ENCODE peak calls at places on chromosomes 16 and 17, in six cellular contexts. Y, P, S, N, R and G are unnamed samples.
A peak's percentile ranks its signal among the peaks of the same experiment; 100 is the strongest.

GRCh38 chr17:148757-149156 is 11.4 kb downstream of the SCGB1C2 start:
- DNase-seq in R (no peak), S (no peak), P (no peak), N (no peak), Y (no peak), G (no peak)

GRCh38 chr16:54493594-54493993 is 207.0 kb upstream of the IRX3 start:
- DNase-seq in S (no peak), R (no peak), N (no peak), P (no peak), Y (no peak), G (no peak)

GRCh38 chr16:87324411-87325275 is 7.5 kb upstream of the C16orf95 start:
- DNase-seq in P (peak; percentile 15), N (peak; percentile 55), S (no peak), R (peak; percentile 62), Y (no peak), G (no peak)

GRCh38 chr16:53064179-53064578 is 9.4 kb downstream of the CHD9 start:
- DNase-seq in P (no peak), S (no peak), Y (no peak), R (no peak), N (no peak), G (no peak)

GRCh38 chr17:43917348-43918025 is 10.2 kb upstream of the MPP2 start:
- DNase-seq in N (no peak), S (no peak), R (no peak), P (no peak), Y (no peak), G (peak; percentile 21)

GRCh38 chr17:13047016-13047415 is 29.2 kb upstream of the ELAC2 start:
- DNase-seq in Y (no peak), R (no peak), S (no peak), N (no peak), P (no peak), G (no peak)

GRCh38 chr17:57622886-57623433 is 122.1 kb downstream of the CCDC182 start:
- DNase-seq in S (no peak), P (no peak), R (peak; percentile 72), Y (peak; percentile 8), N (no peak), G (no peak)

GRCh38 chr16:22123759-22124490 is 31.6 kb downstream of the VWA3A start:
- DNase-seq in Y (no peak), S (no peak), N (no peak), P (no peak), R (no peak), G (no peak)

GRCh38 chr16:964696-965395 is 5.9 kb downstream of the LMF1 start:
- DNase-seq in N (no peak), R (no peak), S (peak; percentile 69), P (peak; percentile 57), Y (peak; percentile 56), G (peak; percentile 58)

GRCh38 chr17:48541574-48542113 is 3.3 kb downstream of the HOXB2 start:
- DNase-seq in R (no peak), S (no peak), P (peak; percentile 46), N (no peak), Y (no peak), G (no peak)

GRCh38 chr16:5073279-5073629 is 1.6 kb downstream of the ALG1 start:
- DNase-seq in R (no peak), Y (no peak), P (no peak), N (no peak), S (no peak), G (no peak)

GRCh38 chr17:48738803-48739526 is 10.4 kb upstream of the HOXB13 start:
- DNase-seq in R (no peak), S (no peak), Y (no peak), P (no peak), N (no peak), G (no peak)

GRCh38 chr16:11029948-11030347 is 85.6 kb downstream of the CLEC16A start:
- DNase-seq in Y (no peak), P (no peak), N (no peak), R (no peak), S (no peak), G (no peak)

GRCh38 chr17:77184474-77184873 is 43.7 kb downstream of the SEC14L1 start:
- DNase-seq in Y (no peak), S (no peak), N (no peak), P (no peak), R (no peak), G (no peak)

GRCh38 chr16:50229149-50229726 is 37.1 kb upstream of the ADCY7 start:
- DNase-seq in R (no peak), Y (no peak), P (no peak), N (no peak), S (no peak), G (no peak)

GRCh38 chr16:70158261-70158939 is 15.2 kb upstream of the CLEC18C start:
- DNase-seq in R (peak; percentile 11), Y (no peak), N (no peak), P (no peak), S (no peak), G (no peak)

GRCh38 chr16:84087461-84088151 is 29.1 kb downstream of the MBTPS1 start:
- DNase-seq in S (no peak), P (no peak), R (peak; percentile 39), N (no peak), Y (no peak), G (no peak)

GRCh38 chr17:58172369-58173071 is 5.7 kb downstream of the OR4D2 start:
- DNase-seq in P (no peak), R (peak; percentile 55), S (no peak), N (no peak), Y (no peak), G (no peak)

GRCh38 chr16:87330257-87330624 is 13.0 kb upstream of the C16orf95 start:
- DNase-seq in Y (no peak), S (no peak), P (no peak), N (no peak), R (no peak), G (no peak)

GRCh38 chr17:47674503-47674902 is 19.5 kb upstream of the TBKBP1 start:
- DNase-seq in Y (no peak), P (no peak), R (no peak), S (no peak), N (no peak), G (no peak)

GRCh38 chr17:44200478-44201155 is 933 bp upstream of the ATXN7L3 start:
- DNase-seq in R (no peak), N (no peak), S (no peak), Y (no peak), P (no peak), G (no peak)

GRCh38 chr17:45904886-45905285 is 10.5 kb downstream of the MAPT start:
- DNase-seq in R (no peak), P (no peak), Y (no peak), N (no peak), S (no peak), G (no peak)

GRCh38 chr17:13222931-13223330 is 205.1 kb upstream of the ELAC2 start:
- DNase-seq in S (no peak), R (no peak), P (no peak), N (no peak), Y (no peak), G (no peak)

GRCh38 chr17:62186841-62187240 is 121.8 kb upstream of the MED13 start:
- DNase-seq in P (no peak), Y (no peak), N (no peak), R (no peak), S (no peak), G (no peak)

GRCh38 chr17:83191388-83192160 is 112.2 kb downstream of the METRNL start:
- DNase-seq in N (no peak), R (no peak), P (no peak), Y (no peak), S (no peak), G (no peak)

GRCh38 chr17:7509937-7510336 is 25.8 kb downstream of the POLR2A start:
- DNase-seq in R (no peak), P (no peak), N (no peak), S (no peak), Y (no peak), G (no peak)

GRCh38 chr16:85394511-85395206 is 218.5 kb upstream of the GSE1 start:
- DNase-seq in N (no peak), S (peak; percentile 3), Y (no peak), P (no peak), R (peak; percentile 50), G (no peak)

GRCh38 chr17:65896889-65897288 is 295.0 kb downstream of the CEP112 start:
- DNase-seq in R (no peak), P (no peak), S (no peak), N (no peak), Y (no peak), G (no peak)

GRCh38 chr17:82372063-82372590 is 562 bp downstream of the UTS2R start:
- DNase-seq in R (no peak), N (no peak), P (no peak), Y (no peak), S (no peak), G (no peak)

GRCh38 chr17:76240461-76241204 is at the start of gene RNF157:
- DNase-seq in S (peak; percentile 59), R (no peak), N (peak; percentile 66), Y (no peak), P (peak; percentile 53), G (peak; percentile 44)

GRCh38 chr17:35238817-35239216 is 4.1 kb upstream of the SLFN5 start:
- DNase-seq in N (no peak), R (no peak), P (no peak), Y (no peak), S (no peak), G (no peak)

GRCh38 chr16:85645021-85645589 is 32.0 kb downstream of the GSE1 start:
- DNase-seq in P (no peak), S (no peak), R (no peak), Y (no peak), N (no peak), G (no peak)

GRCh38 chr16:62035115-62036092 is 834 bp downstream of the CDH8 start:
- DNase-seq in N (peak; percentile 46), Y (no peak), S (no peak), R (no peak), P (no peak), G (no peak)